ENCODE peak calls at places on chromosomes 4 and X, in ten cellular contexts. K is anterior cingulate cortex; A is islet precursor cell; M is stimulated activated CD4-positive, alpha-beta T cell treated with anti-CD3 and anti-CD28 coated beads, Interleukin-15, amount 100 ng/mL, for 1 hour; I is GM12892; R is germinal center; G is mesenteric fat pad; J is iris pigment epithelial cell; L is mucosa of gallbladder; Q is hypothalamus. V is an unnamed sample.

GRCh38 chr4:23500876-23501275 is 389.0 kb downstream of the PPARGC1A start:
- DNase-seq in G (no peak), M (no peak), R (no peak), J (no peak), I (no peak), A (no peak), K (no peak), L (no peak), Q (no peak), V (no peak)

GRCh38 chr4:76709454-76709853 is 188.5 kb downstream of the SOWAHB start:
- DNase-seq in I (no peak), L (no peak), J (peak; percentile 44), Q (no peak), K (peak; percentile 4), G (no peak), M (no peak), A (no peak), R (no peak), V (no peak)

GRCh38 chr4:186904104-186904503 is 180.4 kb upstream of the FAT1 start:
- DNase-seq in M (no peak), I (no peak), R (no peak), K (no peak), L (no peak), Q (no peak), A (no peak), J (peak; percentile 92), G (no peak), V (no peak)

GRCh38 chrX:48665991-48666390 is 17.6 kb upstream of the WAS start:
- DNase-seq in M (no peak), J (peak; percentile 28), Q (no peak), I (no peak), A (no peak), R (no peak), G (no peak), K (no peak), L (no peak), V (no peak)

GRCh38 chr4:80424225-80424581 is 88.7 kb downstream of the CFAP299 start:
- DNase-seq in M (no peak), G (no peak), A (no peak), K (no peak), I (no peak), J (no peak), L (no peak), R (no peak), Q (no peak), V (no peak)

GRCh38 chr4:151641167-151641566 is 119.6 kb downstream of the GATB start:
- DNase-seq in G (no peak), R (no peak), I (no peak), J (peak; percentile 62), M (no peak), Q (no peak), K (no peak), A (no peak), L (no peak), V (no peak)

GRCh38 chr4:109214622-109215350 is 87.7 kb downstream of the COL25A1 start:
- DNase-seq in J (peak; percentile 10), G (no peak), A (no peak), R (no peak), M (no peak), K (no peak), I (no peak), L (no peak), Q (no peak), V (no peak)

GRCh38 chr4:155758500-155759371 is at the start of gene GUCY1B1:
- DNase-seq in R (peak; percentile 83), M (peak; percentile 37), K (peak; percentile 95), G (peak; percentile 96), Q (peak; percentile 92), L (peak; percentile 95), J (peak; percentile 97), A (peak; percentile 97), I (peak; percentile 60), V (peak; percentile 97)

GRCh38 chr4:93710847-93711430 is 117.6 kb upstream of the ATOH1 start:
- DNase-seq in G (no peak), A (no peak), J (no peak), I (no peak), K (no peak), Q (no peak), R (no peak), L (peak; percentile 40), M (no peak), V (peak; percentile 44)

GRCh38 chr4:148834804-148835598 is 392.8 kb upstream of the NR3C2 start:
- DNase-seq in L (no peak), Q (no peak), G (no peak), A (no peak), K (no peak), M (no peak), R (no peak), I (no peak), J (peak; percentile 1), V (no peak)

GRCh38 chrX:18898517-18898916 is 85.4 kb downstream of the PHKA2 start:
- DNase-seq in A (no peak), Q (no peak), L (no peak), R (no peak), G (no peak), J (no peak), K (no peak), M (no peak), I (no peak), V (no peak)

GRCh38 chr4:123640271-123640670 is 243.7 kb downstream of the SPRY1 start:
- DNase-seq in R (no peak), K (no peak), G (no peak), I (no peak), L (no peak), J (peak; percentile 79), M (no peak), A (no peak), Q (no peak), V (no peak)

GRCh38 chr4:110808371-110808878 is 185.5 kb upstream of the PITX2 start:
- DNase-seq in G (no peak), K (no peak), I (no peak), J (peak; percentile 91), L (no peak), A (no peak), R (no peak), M (no peak), Q (no peak), V (no peak)

GRCh38 chr4:71426381-71427042 is 87.7 kb downstream of the SLC4A4 start:
- DNase-seq in J (no peak), A (no peak), M (no peak), L (no peak), G (no peak), R (no peak), I (no peak), K (no peak), Q (no peak), V (no peak)

GRCh38 chr4:7381890-7382633 is 52.7 kb downstream of the PSAPL1 start:
- DNase-seq in L (no peak), J (no peak), G (peak; percentile 69), Q (no peak), A (no peak), I (no peak), M (no peak), K (no peak), R (no peak), V (no peak)

GRCh38 chr4:79232555-79232954 is 93.3 kb downstream of the NAA11 start:
- DNase-seq in G (no peak), I (no peak), M (no peak), Q (no peak), J (peak; percentile 29), L (no peak), A (no peak), K (no peak), R (no peak), V (no peak)

GRCh38 chrX:33336783-33337182 is 125.4 kb upstream of the DMD start:
- DNase-seq in L (no peak), J (peak; percentile 37), Q (no peak), M (no peak), A (peak; percentile 54), K (no peak), G (no peak), I (no peak), R (no peak), V (peak; percentile 62)

GRCh38 chr4:156252300-156253016 is 298.8 kb upstream of the CTSO start:
- DNase-seq in L (no peak), A (no peak), M (no peak), Q (no peak), G (no peak), K (no peak), I (no peak), J (peak; percentile 20), R (no peak), V (no peak)

GRCh38 chrX:66638591-66639500 is at the start of gene EDA2R:
- DNase-seq in I (peak; percentile 23), R (no peak), J (peak; percentile 93), A (peak; percentile 91), M (no peak), G (no peak), L (no peak), Q (no peak), K (no peak), V (peak; percentile 83)

GRCh38 chr4:1205641-1206298 is 33.4 kb upstream of the SPON2 start:
- DNase-seq in J (no peak), I (peak; percentile 18), A (no peak), Q (no peak), R (no peak), G (peak; percentile 88), M (no peak), K (no peak), L (no peak), V (peak; percentile 31)

GRCh38 chr4:101346312-101346561 is 1.1 kb downstream of the PPP3CA start:
- DNase-seq in L (no peak), R (peak; percentile 52), J (no peak), I (no peak), A (peak; percentile 53), G (no peak), M (peak; percentile 5), Q (peak; percentile 63), K (peak; percentile 44), V (no peak)

GRCh38 chr4:24032371-24032989 is 142.6 kb upstream of the PPARGC1A start:
- DNase-seq in J (peak; percentile 23), G (no peak), K (no peak), R (peak; percentile 9), I (no peak), A (peak; percentile 61), Q (no peak), M (no peak), L (no peak), V (peak; percentile 60)

GRCh38 chr4:143406523-143406922 is 69.8 kb downstream of the GAB1 start:
- DNase-seq in J (peak; percentile 69), Q (no peak), I (no peak), G (no peak), M (no peak), K (no peak), A (peak; percentile 53), R (no peak), L (peak; percentile 52), V (no peak)

GRCh38 chr4:27084685-27085356 is 224.2 kb downstream of the STIM2 start:
- DNase-seq in G (no peak), I (no peak), Q (peak; percentile 38), J (peak; percentile 21), L (peak; percentile 40), M (no peak), A (peak; percentile 74), R (peak; percentile 51), K (peak; percentile 20), V (peak; percentile 87)

GRCh38 chrX:40772290-40772689 is 36.9 kb upstream of the MED14 start:
- DNase-seq in A (peak; percentile 82), R (no peak), K (no peak), M (no peak), L (no peak), J (peak; percentile 12), G (no peak), I (no peak), Q (no peak), V (no peak)

GRCh38 chr4:8688041-8688907 is 95.7 kb downstream of the CPZ start:
- DNase-seq in Q (peak; percentile 8), L (no peak), A (peak; percentile 87), J (peak; percentile 14), R (peak; percentile 29), M (no peak), I (no peak), K (no peak), G (peak; percentile 60), V (peak; percentile 93)

GRCh38 chr4:106587558-106587957 is 219.0 kb upstream of the GIMD1 start:
- DNase-seq in R (no peak), Q (no peak), A (no peak), M (no peak), I (no peak), L (no peak), J (peak; percentile 75), K (no peak), G (no peak), V (no peak)

V was measured in endodermal cell.